ENCODE peak calls at places on chromosomes 3 and 15, in five cellular contexts. L, C, J, G and V are unnamed samples.

GRCh38 chr3:115702598-115702997 is 79.3 kb downstream of the GAP43 start:
- DNase-seq in C (no peak), L (no peak), G (no peak), J (no peak), V (no peak)

GRCh38 chr15:70956596-70956995 is 64.0 kb downstream of the LRRC49 start:
- DNase-seq in G (no peak), J (peak), L (no peak), C (no peak), V (no peak)

GRCh38 chr15:94739639-94740038 is 508.3 kb downstream of the MCTP2 start:
- DNase-seq in L (no peak), G (no peak), J (no peak), C (no peak), V (no peak)

GRCh38 chr3:64625381-64625780 is 62.4 kb downstream of the ADAMTS9 start:
- DNase-seq in G (no peak), C (no peak), J (no peak), L (no peak), V (no peak)

GRCh38 chr3:191499307-191500125 is 38.6 kb downstream of the PYDC2 start:
- DNase-seq in L (no peak), G (no peak), J (peak), C (peak), V (no peak)

GRCh38 chr3:45992820-45993219 is 2.8 kb downstream of the FYCO1 start:
- DNase-seq in G (no peak), L (no peak), C (no peak), J (peak), V (no peak)

GRCh38 chr3:11915621-11916417 is 69.1 kb upstream of the TAMM41 start:
- DNase-seq in G (no peak), C (no peak), J (no peak), L (no peak), V (no peak)

GRCh38 chr15:66404532-66404931 is 17.8 kb downstream of the MAP2K1 start:
- DNase-seq in L (no peak), G (no peak), C (no peak), J (no peak), V (peak)

GRCh38 chr3:157794771-157795170 is 291.6 kb upstream of the VEPH1 start:
- DNase-seq in J (peak), C (no peak), G (no peak), L (no peak), V (no peak)

GRCh38 chr3:42263354-42264346 is 2.3 kb downstream of the CCK start:
- DNase-seq in G (no peak), C (peak), J (peak), L (peak), V (peak)

GRCh38 chr3:100436951-100437350 is 35.6 kb downstream of the LNP1 start:
- DNase-seq in J (no peak), C (no peak), G (no peak), L (no peak), V (no peak)

GRCh38 chr3:4656059-4656458 is 162.9 kb downstream of the ITPR1 start:
- DNase-seq in G (peak), J (peak), C (peak), L (peak), V (peak)

GRCh38 chr3:141006344-141006743 is 44.8 kb upstream of the SPSB4 start:
- DNase-seq in C (no peak), J (no peak), L (no peak), G (no peak), V (no peak)

GRCh38 chr15:26945046-26945445 is 25.9 kb upstream of the GABRG3 start:
- DNase-seq in G (no peak), J (no peak), C (no peak), L (no peak), V (no peak)

GRCh38 chr3:47020311-47020710 is 40.8 kb downstream of the NBEAL2 start:
- DNase-seq in J (no peak), C (no peak), G (no peak), L (no peak), V (no peak)

GRCh38 chr3:15812183-15812582 is 14.4 kb upstream of the ANKRD28 start:
- DNase-seq in L (no peak), J (peak), C (no peak), G (no peak), V (no peak)

GRCh38 chr3:175208316-175208715 is 349.2 kb downstream of the NAALADL2 start:
- DNase-seq in G (no peak), C (no peak), J (peak), L (no peak), V (no peak)

GRCh38 chr3:102144063-102144462 is 290.8 kb upstream of the ZPLD1 start:
- DNase-seq in C (no peak), L (no peak), J (no peak), G (no peak), V (no peak)

GRCh38 chr15:83088876-83089275 is 18.6 kb upstream of the TM6SF1 start:
- DNase-seq in C (no peak), G (no peak), L (no peak), J (no peak), V (no peak)

GRCh38 chr3:60855250-60855649 is 396.0 kb downstream of the FHIT start:
- DNase-seq in L (no peak), C (no peak), G (no peak), J (no peak), V (no peak)

GRCh38 chr3:155070932-155071387 is 9.2 kb upstream of the MME start:
- DNase-seq in G (no peak), C (no peak), L (no peak), J (peak), V (no peak)

GRCh38 chr15:78739996-78740903 is 71.0 kb downstream of the ADAMTS7 start:
- DNase-seq in L (peak), C (peak), J (peak), G (no peak), V (peak)
- TF ChIP-seq CTCF in L (peak), C (peak), J (peak), G (no peak), V (peak)

GRCh38 chr15:84638103-84638502 is 16.0 kb downstream of the WDR73 start:
- DNase-seq in L (peak), C (no peak), G (no peak), J (peak), V (no peak)
- TF ChIP-seq CTCF in L (no peak), C (no peak), G (no peak), J (no peak), V (no peak)

GRCh38 chr3:20040476-20041196 is 390 bp downstream of the KAT2B start:
- DNase-seq in G (no peak), L (peak), J (peak), C (peak), V (peak)
- TF ChIP-seq CTCF in G (no peak), L (no peak), J (peak), C (no peak), V (no peak)

GRCh38 chr3:52014613-52015012 is 18.9 kb upstream of the RPL29 start:
- DNase-seq in C (no peak), J (peak), L (peak), G (no peak), V (peak)
- TF ChIP-seq CTCF in C (peak), J (peak), L (peak), G (no peak), V (peak)

DNA sequence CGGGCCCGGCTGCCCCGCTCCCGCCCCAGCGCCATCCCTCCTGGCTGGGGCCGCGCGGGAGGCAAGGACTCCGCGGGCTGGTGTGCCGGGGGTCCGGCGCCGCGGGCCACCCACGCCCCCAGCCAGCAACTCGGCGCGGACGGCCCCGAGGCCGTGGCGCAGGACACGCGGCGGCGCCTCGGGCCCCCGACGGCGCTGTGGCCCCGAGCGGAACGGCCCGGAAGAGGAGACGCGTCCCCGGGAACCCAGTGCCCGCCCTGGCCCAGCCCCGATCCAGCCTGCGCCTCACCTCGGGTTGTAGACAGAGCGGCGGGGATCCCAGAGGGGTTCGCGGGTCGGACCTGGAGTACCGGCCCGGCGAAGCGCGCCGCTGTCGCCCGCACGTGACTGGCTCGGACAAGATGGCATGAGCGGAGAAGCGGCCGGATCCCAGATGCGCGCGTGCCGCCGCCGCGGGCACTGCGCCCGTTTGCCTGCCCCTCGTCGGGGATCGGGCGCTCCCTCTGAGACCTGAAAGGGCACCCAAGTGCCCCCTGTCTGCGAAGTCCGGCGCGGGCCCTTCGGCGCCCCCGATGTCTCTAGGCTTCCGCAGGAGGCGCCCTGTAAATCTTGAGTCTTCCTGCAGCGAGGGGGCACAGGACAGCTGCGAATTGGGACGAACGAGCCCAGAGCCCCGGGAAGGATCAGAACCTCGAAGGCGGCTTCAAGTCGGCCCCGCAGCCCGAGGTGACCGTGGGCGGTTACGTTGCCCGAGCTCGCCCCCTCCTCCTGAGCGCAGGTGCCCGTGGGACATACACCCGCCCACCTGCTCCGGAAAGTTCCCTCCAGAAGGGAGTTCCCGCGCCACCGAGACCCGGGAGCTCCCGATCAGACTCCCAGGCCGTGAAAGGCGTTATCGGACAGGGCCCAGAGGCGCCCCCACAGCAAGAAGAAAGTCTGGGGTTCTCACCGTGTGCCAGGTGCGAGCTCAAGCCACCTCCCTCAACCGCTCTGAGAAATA is 598 bp upstream of the SFMBT1 start:
- DNase-seq in G (no peak), C (peak), L (peak), J (peak), V (peak)
- TF ChIP-seq CTCF in G (peak), C (no peak), L (peak), J (peak), V (no peak)